ENCODE peak calls at places on chromosomes 3 and 15, in five cellular contexts. One of them, this sample, is unnamed.

GRCh38 chr3:59710556-59710953 is 660.7 kb upstream of the CFAP20DC start:
- DNase-seq in stimulated activated CD4-positive, alpha-beta T cell treated with anti-CD3 and anti-CD28 coated beads, Interleukin-15, amount 100 ng/mL, for 1 hour: no peak
- DNase-seq in LoVo: no peak
- DNase-seq in activated CD8-positive, alpha-beta memory T cell treated with anti-CD3 and anti-CD28 coated beads, Interleukin-2, amount 50 U/mL, for 4 hours: no peak
- DNase-seq in left ventricle myocardium inferior: no peak
- DNase-seq in this sample: no peak

GRCh38 chr3:180690061-180690460 is 10.8 kb upstream of the CCDC39 start:
- DNase-seq in stimulated activated CD4-positive, alpha-beta T cell treated with anti-CD3 and anti-CD28 coated beads, Interleukin-15, amount 100 ng/mL, for 1 hour: no peak
- DNase-seq in LoVo: no peak
- DNase-seq in activated CD8-positive, alpha-beta memory T cell treated with anti-CD3 and anti-CD28 coated beads, Interleukin-2, amount 50 U/mL, for 4 hours: no peak
- DNase-seq in left ventricle myocardium inferior: no peak
- DNase-seq in this sample: no peak

GRCh38 chr3:106514431-106514830 is 645.6 kb upstream of the CBLB start:
- DNase-seq in stimulated activated CD4-positive, alpha-beta T cell treated with anti-CD3 and anti-CD28 coated beads, Interleukin-15, amount 100 ng/mL, for 1 hour: no peak
- DNase-seq in LoVo: no peak
- DNase-seq in activated CD8-positive, alpha-beta memory T cell treated with anti-CD3 and anti-CD28 coated beads, Interleukin-2, amount 50 U/mL, for 4 hours: no peak
- DNase-seq in left ventricle myocardium inferior: no peak
- DNase-seq in this sample: no peak

GRCh38 chr3:32216172-32216783 is 22.2 kb upstream of the CMTM8 start:
- DNase-seq in stimulated activated CD4-positive, alpha-beta T cell treated with anti-CD3 and anti-CD28 coated beads, Interleukin-15, amount 100 ng/mL, for 1 hour: no peak
- DNase-seq in LoVo: no peak
- DNase-seq in activated CD8-positive, alpha-beta memory T cell treated with anti-CD3 and anti-CD28 coated beads, Interleukin-2, amount 50 U/mL, for 4 hours: no peak
- DNase-seq in left ventricle myocardium inferior: no peak
- DNase-seq in this sample: no peak

GRCh38 chr3:168511428-168512014 is 415.8 kb upstream of the GOLIM4 start:
- DNase-seq in stimulated activated CD4-positive, alpha-beta T cell treated with anti-CD3 and anti-CD28 coated beads, Interleukin-15, amount 100 ng/mL, for 1 hour: no peak
- DNase-seq in LoVo: no peak
- DNase-seq in activated CD8-positive, alpha-beta memory T cell treated with anti-CD3 and anti-CD28 coated beads, Interleukin-2, amount 50 U/mL, for 4 hours: no peak
- DNase-seq in left ventricle myocardium inferior: no peak
- DNase-seq in this sample: no peak

GRCh38 chr15:60788514-60789091 is 309.7 kb upstream of the ICE2 start:
- DNase-seq in stimulated activated CD4-positive, alpha-beta T cell treated with anti-CD3 and anti-CD28 coated beads, Interleukin-15, amount 100 ng/mL, for 1 hour: no peak
- DNase-seq in LoVo: no peak
- DNase-seq in activated CD8-positive, alpha-beta memory T cell treated with anti-CD3 and anti-CD28 coated beads, Interleukin-2, amount 50 U/mL, for 4 hours: no peak
- DNase-seq in left ventricle myocardium inferior: no peak
- DNase-seq in this sample: no peak

GRCh38 chr3:187946031-187946691 is 200.9 kb upstream of the BCL6 start:
- DNase-seq in stimulated activated CD4-positive, alpha-beta T cell treated with anti-CD3 and anti-CD28 coated beads, Interleukin-15, amount 100 ng/mL, for 1 hour: no peak
- DNase-seq in LoVo: no peak
- DNase-seq in activated CD8-positive, alpha-beta memory T cell treated with anti-CD3 and anti-CD28 coated beads, Interleukin-2, amount 50 U/mL, for 4 hours: no peak
- DNase-seq in left ventricle myocardium inferior: no peak
- DNase-seq in this sample: no peak

GRCh38 chr3:156610154-156610553 is 55.2 kb upstream of the SSR3 start:
- DNase-seq in stimulated activated CD4-positive, alpha-beta T cell treated with anti-CD3 and anti-CD28 coated beads, Interleukin-15, amount 100 ng/mL, for 1 hour: no peak
- DNase-seq in LoVo: no peak
- DNase-seq in activated CD8-positive, alpha-beta memory T cell treated with anti-CD3 and anti-CD28 coated beads, Interleukin-2, amount 50 U/mL, for 4 hours: no peak
- DNase-seq in left ventricle myocardium inferior: no peak
- DNase-seq in this sample: no peak

GRCh38 chr3:23004971-23005370 is 198.2 kb upstream of the UBE2E2 start:
- DNase-seq in stimulated activated CD4-positive, alpha-beta T cell treated with anti-CD3 and anti-CD28 coated beads, Interleukin-15, amount 100 ng/mL, for 1 hour: no peak
- DNase-seq in LoVo: peak
- DNase-seq in activated CD8-positive, alpha-beta memory T cell treated with anti-CD3 and anti-CD28 coated beads, Interleukin-2, amount 50 U/mL, for 4 hours: no peak
- DNase-seq in left ventricle myocardium inferior: no peak
- DNase-seq in this sample: no peak

GRCh38 chr3:170914212-170914611 is 5.8 kb upstream of the EIF5A2 start:
- DNase-seq in stimulated activated CD4-positive, alpha-beta T cell treated with anti-CD3 and anti-CD28 coated beads, Interleukin-15, amount 100 ng/mL, for 1 hour: no peak
- DNase-seq in LoVo: no peak
- DNase-seq in activated CD8-positive, alpha-beta memory T cell treated with anti-CD3 and anti-CD28 coated beads, Interleukin-2, amount 50 U/mL, for 4 hours: no peak
- DNase-seq in left ventricle myocardium inferior: no peak
- DNase-seq in this sample: no peak

This sample was measured in sciatic nerve.